ENCODE peak calls at places on chromosomes 2 and 18, in four cellular contexts. One of them, this sample, is unnamed. For H3K4me1, the result is how much of the 10 kb centered on the place peaks cover.

GRCh38 chr2:207930747-207931146 is 94.6 kb downstream of the PLEKHM3 start:
- DNase-seq in heart left ventricle: no peak
- DNase-seq in stomach: peak
- DNase-seq in right cardiac atrium: no peak
- DNase-seq in this sample: no peak

GRCh38 chr2:59177748-59178147 is 936.6 kb upstream of the FANCL start:
- DNase-seq in heart left ventricle: no peak
- DNase-seq in stomach: no peak
- DNase-seq in right cardiac atrium: no peak
- DNase-seq in this sample: peak

GRCh38 chr18:6878881-6879280 is 149.4 kb downstream of the ARHGAP28 start:
- DNase-seq in heart left ventricle: no peak
- DNase-seq in stomach: no peak
- DNase-seq in right cardiac atrium: peak
- DNase-seq in this sample: no peak

GRCh38 chr2:125427721-125428315 is 1228.1 kb upstream of the GYPC start:
- DNase-seq in heart left ventricle: no peak
- DNase-seq in stomach: no peak
- DNase-seq in right cardiac atrium: no peak
- DNase-seq in this sample: no peak

GRCh38 chr2:168246072-168246482 is 1.3 kb downstream of the STK39 start:
- DNase-seq in heart left ventricle: no peak
- DNase-seq in stomach: no peak
- DNase-seq in right cardiac atrium: no peak
- DNase-seq in this sample: no peak

GRCh38 chr18:53698907-53699306 is 525.6 kb downstream of the MBD2 start:
- DNase-seq in heart left ventricle: peak
- DNase-seq in stomach: peak
- DNase-seq in right cardiac atrium: no peak
- DNase-seq in this sample: peak

GRCh38 chr2:196076778-196077568 is 8.3 kb upstream of the DNAH7 start:
- DNase-seq in heart left ventricle: no peak
- DNase-seq in stomach: no peak
- DNase-seq in right cardiac atrium: no peak
- DNase-seq in this sample: no peak

GRCh38 chr2:110104025-110104771 is 11.4 kb downstream of the MALL start:
- DNase-seq in heart left ventricle: no peak
- DNase-seq in stomach: no peak
- DNase-seq in right cardiac atrium: no peak
- DNase-seq in this sample: peak

GRCh38 chr18:9105420-9105819 is 2.9 kb downstream of the NDUFV2 start:
- DNase-seq in heart left ventricle: no peak
- DNase-seq in stomach: no peak
- DNase-seq in right cardiac atrium: no peak
- DNase-seq in this sample: no peak

GRCh38 chr18:9106094-9106493 is 3.6 kb downstream of the NDUFV2 start:
- DNase-seq in heart left ventricle: no peak
- DNase-seq in stomach: no peak
- DNase-seq in right cardiac atrium: no peak
- DNase-seq in this sample: no peak

GRCh38 chr18:9106800-9107574 is 4.5 kb downstream of the NDUFV2 start:
- DNase-seq in heart left ventricle: no peak
- DNase-seq in stomach: no peak
- DNase-seq in right cardiac atrium: no peak
- DNase-seq in this sample: no peak

GRCh38 chr18:9109523-9109922 is 7.0 kb downstream of the NDUFV2 start:
- DNase-seq in heart left ventricle: no peak
- DNase-seq in stomach: no peak
- DNase-seq in right cardiac atrium: no peak
- DNase-seq in this sample: no peak

GRCh38 chr18:9108911-9109310 is 6.4 kb downstream of the NDUFV2 start:
- DNase-seq in heart left ventricle: no peak
- DNase-seq in stomach: no peak
- DNase-seq in right cardiac atrium: no peak
- DNase-seq in this sample: no peak
- H3K4me1 ChIP-seq in heart left ventricle: half or more
- H3K4me1 ChIP-seq in stomach: half or more
- H3K4me1 ChIP-seq in right cardiac atrium: under half
- H3K4me1 ChIP-seq in this sample: under half

GRCh38 chr2:177232098-177232704 is 19.6 kb downstream of the HNRNPA3 start:
- DNase-seq in heart left ventricle: no peak
- DNase-seq in stomach: no peak
- DNase-seq in right cardiac atrium: no peak
- DNase-seq in this sample: no peak
- H3K4me1 ChIP-seq in heart left ventricle: under half
- H3K4me1 ChIP-seq in stomach: under half
- H3K4me1 ChIP-seq in right cardiac atrium: under half
- H3K4me1 ChIP-seq in this sample: under half

DNA sequence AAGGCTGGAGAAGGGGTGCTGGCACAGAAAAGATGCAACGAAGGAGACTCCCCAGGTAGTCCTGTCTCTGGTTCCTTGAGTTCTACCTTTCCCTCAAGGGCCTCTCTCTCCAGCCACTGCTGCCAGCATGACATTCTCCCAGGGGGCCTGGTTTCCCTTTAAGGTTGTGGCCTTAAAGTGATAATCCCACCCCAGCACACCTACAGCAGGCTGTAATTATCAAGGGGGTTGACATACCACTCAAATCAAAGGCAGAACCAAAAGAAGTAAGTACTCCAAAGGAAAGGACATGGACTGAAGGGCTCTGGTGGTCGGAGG is 127.4 kb upstream of the MSH6 start:
- DNase-seq in heart left ventricle: no peak
- DNase-seq in stomach: no peak
- DNase-seq in right cardiac atrium: no peak
- DNase-seq in this sample: no peak
- H3K4me1 ChIP-seq in heart left ventricle: under half
- H3K4me1 ChIP-seq in stomach: under half
- H3K4me1 ChIP-seq in right cardiac atrium: under half
- H3K4me1 ChIP-seq in this sample: under half

GRCh38 chr2:35794766-35795448 is 560.7 kb upstream of the CRIM1 start:
- DNase-seq in heart left ventricle: no peak
- DNase-seq in stomach: no peak
- DNase-seq in right cardiac atrium: no peak
- DNase-seq in this sample: no peak
- H3K4me1 ChIP-seq in heart left ventricle: under half
- H3K4me1 ChIP-seq in stomach: under half
- H3K4me1 ChIP-seq in right cardiac atrium: under half
- H3K4me1 ChIP-seq in this sample: under half

DNA sequence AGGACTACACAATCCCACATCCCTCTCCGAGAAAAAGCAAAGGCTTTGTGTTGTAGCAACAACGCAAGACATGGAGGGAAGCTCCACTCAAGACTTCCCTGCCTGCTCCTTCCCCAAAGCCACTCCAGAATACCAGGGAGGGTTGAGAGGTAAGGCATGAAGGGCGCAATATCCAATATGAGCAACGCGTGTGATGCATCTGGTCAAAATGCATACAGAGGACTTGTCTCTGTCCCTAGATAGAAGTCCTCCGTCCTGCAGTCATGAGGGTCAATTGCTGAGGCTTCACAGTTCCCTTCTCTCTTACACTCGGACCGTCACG is 540 bp downstream of the ORC4 start:
- DNase-seq in heart left ventricle: no peak
- DNase-seq in stomach: no peak
- DNase-seq in right cardiac atrium: no peak
- DNase-seq in this sample: no peak
- H3K4me1 ChIP-seq in heart left ventricle: under half
- H3K4me1 ChIP-seq in stomach: under half
- H3K4me1 ChIP-seq in right cardiac atrium: under half
- H3K4me1 ChIP-seq in this sample: under half

GRCh38 chr2:240852671-240853314 is 15.8 kb upstream of the AGXT start:
- DNase-seq in heart left ventricle: no peak
- DNase-seq in stomach: no peak
- DNase-seq in right cardiac atrium: no peak
- DNase-seq in this sample: no peak
- H3K4me1 ChIP-seq in heart left ventricle: under half
- H3K4me1 ChIP-seq in stomach: under half
- H3K4me1 ChIP-seq in right cardiac atrium: under half
- H3K4me1 ChIP-seq in this sample: under half

DNA sequence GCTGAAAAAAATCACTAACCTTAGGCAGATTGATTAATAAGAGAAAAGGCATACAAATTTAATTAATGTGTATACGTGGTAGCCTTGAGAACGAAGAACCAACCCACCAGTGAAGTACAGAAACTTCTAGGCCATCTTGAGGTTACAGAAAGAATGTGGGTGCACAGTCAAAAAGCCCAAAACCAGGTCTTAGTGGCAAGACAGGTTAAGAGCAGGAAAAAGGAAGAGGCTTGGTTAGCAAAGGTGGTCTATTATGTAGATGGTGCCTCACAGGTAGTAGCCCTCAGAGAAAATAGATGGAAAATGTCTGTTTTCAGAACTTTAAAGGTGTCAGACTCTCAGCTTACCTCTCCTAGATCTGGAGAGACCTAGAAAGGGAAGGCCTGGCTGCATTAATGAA is 22.0 kb upstream of the SLC35G4 start:
- DNase-seq in heart left ventricle: no peak
- DNase-seq in stomach: no peak
- DNase-seq in right cardiac atrium: no peak
- DNase-seq in this sample: no peak
- H3K4me1 ChIP-seq in heart left ventricle: under half
- H3K4me1 ChIP-seq in stomach: under half
- H3K4me1 ChIP-seq in right cardiac atrium: under half
- H3K4me1 ChIP-seq in this sample: under half

GRCh38 chr18:3931013-3931315 is 481.0 kb downstream of the TGIF1 start:
- DNase-seq in heart left ventricle: no peak
- DNase-seq in stomach: no peak
- DNase-seq in right cardiac atrium: no peak
- DNase-seq in this sample: no peak

GRCh38 chr18:3935316-3935715 is 485.3 kb downstream of the TGIF1 start:
- DNase-seq in heart left ventricle: no peak
- DNase-seq in stomach: no peak
- DNase-seq in right cardiac atrium: no peak
- DNase-seq in this sample: no peak

GRCh38 chr18:3931542-3932112 is 481.7 kb downstream of the TGIF1 start:
- DNase-seq in heart left ventricle: no peak
- DNase-seq in stomach: no peak
- DNase-seq in right cardiac atrium: no peak
- DNase-seq in this sample: no peak

GRCh38 chr18:3930126-3931012 is 480.4 kb downstream of the TGIF1 start:
- DNase-seq in heart left ventricle: no peak
- DNase-seq in stomach: no peak
- DNase-seq in right cardiac atrium: no peak
- DNase-seq in this sample: no peak

GRCh38 chr18:3932285-3932684 is 482.3 kb downstream of the TGIF1 start:
- DNase-seq in heart left ventricle: no peak
- DNase-seq in stomach: no peak
- DNase-seq in right cardiac atrium: no peak
- DNase-seq in this sample: no peak
- H3K4me1 ChIP-seq in heart left ventricle: under half
- H3K4me1 ChIP-seq in stomach: under half
- H3K4me1 ChIP-seq in right cardiac atrium: under half
- H3K4me1 ChIP-seq in this sample: under half

GRCh38 chr2:7866104-7866503 is 815.8 kb upstream of the ID2 start:
- DNase-seq in heart left ventricle: no peak
- DNase-seq in stomach: no peak
- DNase-seq in right cardiac atrium: no peak
- DNase-seq in this sample: no peak

GRCh38 chr2:7866825-7867224 is 815.0 kb upstream of the ID2 start:
- DNase-seq in heart left ventricle: no peak
- DNase-seq in stomach: no peak
- DNase-seq in right cardiac atrium: no peak
- DNase-seq in this sample: no peak

GRCh38 chr2:7868836-7869235 is 813.0 kb upstream of the ID2 start:
- DNase-seq in heart left ventricle: no peak
- DNase-seq in stomach: no peak
- DNase-seq in right cardiac atrium: no peak
- DNase-seq in this sample: no peak

GRCh38 chr2:7861910-7862702 is 819.8 kb upstream of the ID2 start:
- DNase-seq in heart left ventricle: no peak
- DNase-seq in stomach: no peak
- DNase-seq in right cardiac atrium: no peak
- DNase-seq in this sample: no peak

DNA sequence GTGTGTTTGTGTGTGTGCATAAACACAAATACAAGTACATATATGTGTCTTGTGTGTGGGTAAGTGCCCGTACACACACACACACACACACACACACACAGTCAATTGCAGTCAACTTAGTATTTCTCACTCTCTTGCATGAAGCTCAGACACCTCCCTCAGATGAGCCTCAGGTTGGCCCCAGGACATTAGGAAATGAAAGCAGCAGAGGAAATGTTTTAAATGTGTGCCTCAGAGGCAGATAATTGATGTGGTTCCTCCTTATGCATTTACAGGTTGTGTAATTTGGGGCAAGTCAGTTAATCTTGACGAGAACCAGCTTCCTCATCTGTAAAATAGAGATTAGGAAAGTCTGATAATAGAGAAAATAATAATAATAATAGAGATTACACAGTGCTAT is 814.0 kb upstream of the ID2 start:
- DNase-seq in heart left ventricle: no peak
- DNase-seq in stomach: no peak
- DNase-seq in right cardiac atrium: no peak
- DNase-seq in this sample: no peak
- H3K4me1 ChIP-seq in heart left ventricle: under half
- H3K4me1 ChIP-seq in stomach: under half
- H3K4me1 ChIP-seq in right cardiac atrium: under half
- H3K4me1 ChIP-seq in this sample: under half